ENCODE peak calls at places on chromosomes 11 and 22, in seven cellular contexts. G is HepG2; A is AG09309; Q is NCI-H748 treated with DMSO at 0.1 percent for 48 hours; B is stimulated activated CD4-positive, alpha-beta T cell treated with anti-CD3 and anti-CD28 coated beads, Interleukin-15, amount 100 ng/mL, for 24 hours; M is left cardiac atrium; R is effector memory CD4-positive, alpha-beta T cell. E is an unnamed sample.

GRCh38 chr22:30433773-30434172 is 8.2 kb downstream of the MTFP1 start:
- DNase-seq in G (no peak), A (no peak), Q (no peak), B (no peak), M (no peak), R (no peak), E (no peak)

GRCh38 chr11:35040221-35040942 is 98.6 kb upstream of the CD44 start:
- DNase-seq in G (no peak), A (no peak), Q (no peak), B (peak; percentile 71), M (no peak), R (peak; percentile 53), E (no peak)

GRCh38 chr11:65591939-65592814 is 3.4 kb downstream of the KCNK7 start:
- DNase-seq in G (no peak), A (no peak), Q (no peak), B (no peak), M (peak; percentile 77), R (no peak), E (no peak)

GRCh38 chr11:116928845-116929244 is 91.4 kb upstream of the APOA1 start:
- DNase-seq in G (peak; percentile 72), A (no peak), Q (no peak), B (no peak), M (no peak), R (no peak), E (no peak)

GRCh38 chr11:129346916-129347315 is 28.7 kb upstream of the BARX2 start:
- DNase-seq in G (no peak), A (no peak), Q (no peak), B (no peak), M (no peak), R (no peak), E (no peak)

GRCh38 chr11:69383372-69383771 is 89.4 kb downstream of the MYEOV start:
- DNase-seq in G (no peak), A (no peak), Q (no peak), B (no peak), M (no peak), R (no peak), E (no peak)

GRCh38 chr22:16953206-16954059 is 54.6 kb downstream of the GAB4 start:
- DNase-seq in G (no peak), A (no peak), Q (no peak), B (no peak), M (no peak), R (no peak), E (no peak)

GRCh38 chr11:123569387-123569786 is 85.0 kb downstream of the SCN3B start:
- DNase-seq in G (no peak), A (no peak), Q (no peak), B (no peak), M (no peak), R (no peak), E (no peak)

GRCh38 chr11:19093976-19094375 is 23.0 kb upstream of the ZDHHC13 start:
- DNase-seq in G (no peak), A (no peak), Q (no peak), B (no peak), M (no peak), R (no peak), E (no peak)

GRCh38 chr11:74853223-74853622 is 95.7 kb downstream of the XRRA1 start:
- DNase-seq in G (no peak), A (no peak), Q (no peak), B (no peak), M (no peak), R (no peak), E (no peak)

GRCh38 chr22:42343551-42344081 is 73.2 kb upstream of the TCF20 start:
- DNase-seq in G (no peak), A (no peak), Q (no peak), B (peak; percentile 35), M (no peak), R (no peak), E (no peak)

GRCh38 chr22:26558246-26558895 is 31.6 kb downstream of the TPST2 start:
- DNase-seq in G (no peak), A (peak; percentile 4), Q (no peak), B (no peak), M (no peak), R (no peak), E (no peak)

GRCh38 chr22:31926969-31927368 is 17.4 kb upstream of the YWHAH start:
- DNase-seq in G (no peak), A (no peak), Q (no peak), B (no peak), M (no peak), R (no peak), E (no peak)

GRCh38 chr22:35631597-35631996 is 14.5 kb upstream of the MB start:
- DNase-seq in G (peak; percentile 60), A (no peak), Q (no peak), B (peak; percentile 55), M (no peak), R (no peak), E (peak; percentile 61)

GRCh38 chr22:39624501-39624821 is 53.9 kb downstream of the CACNA1I start:
- DNase-seq in G (no peak), A (no peak), Q (no peak), B (no peak), M (no peak), R (no peak), E (no peak)

GRCh38 chr11:131817701-131818188 is 447.3 kb downstream of the NTM start:
- DNase-seq in G (no peak), A (no peak), Q (peak; percentile 58), B (no peak), M (no peak), R (no peak), E (no peak)

GRCh38 chr11:70788247-70789022 is 390.1 kb downstream of the CTTN start:
- DNase-seq in G (no peak), A (peak; percentile 62), Q (no peak), B (no peak), M (no peak), R (no peak), E (peak; percentile 8)

GRCh38 chr11:3095712-3096361 is 38.6 kb upstream of the CARS1 start:
- DNase-seq in G (no peak), A (peak; percentile 25), Q (no peak), B (no peak), M (peak; percentile 56), R (no peak), E (peak; percentile 39)

GRCh38 chr22:40235418-40235817 is 57.7 kb downstream of the TNRC6B start:
- DNase-seq in G (no peak), A (no peak), Q (no peak), B (no peak), M (no peak), R (no peak), E (no peak)

GRCh38 chr11:73565804-73566203 is 32.1 kb downstream of the FAM168A start:
- DNase-seq in G (no peak), A (no peak), Q (no peak), B (no peak), M (no peak), R (no peak), E (no peak)